ENCODE peak calls at places on chromosomes 7 and 10, in eight cellular contexts. T is GM10248; A is Caki2; L is NT2/D1; C is spleen; E is T-helper 2 cell; O is activated CD8-positive, alpha-beta memory T cell treated with anti-CD3 and anti-CD28 coated beads for 24 hours; B is SK-N-DZ. I is an unnamed sample.
A peak's percentile ranks its signal among the peaks of the same experiment; 100 is the strongest.

GRCh38 chr10:126417220-126417825 is 29.0 kb upstream of the ADAM12 start:
- DNase-seq in B (no peak), L (no peak), C (no peak), E (no peak), T (no peak), A (no peak), O (no peak), I (no peak)

GRCh38 chr7:44259547-44260457 is 59.0 kb downstream of the YKT6 start:
- DNase-seq in L (no peak), B (no peak), T (no peak), A (no peak), C (no peak), O (no peak), E (no peak), I (peak; percentile 78)

GRCh38 chr10:124740374-124741280 is 3.6 kb downstream of the FAM53B start:
- DNase-seq in E (no peak), L (no peak), B (no peak), T (peak; percentile 65), A (no peak), C (peak; percentile 92), O (no peak), I (no peak)

GRCh38 chr7:82164813-82165212 is 278.8 kb downstream of the CACNA2D1 start:
- DNase-seq in C (no peak), E (no peak), O (no peak), T (no peak), A (no peak), L (no peak), B (no peak), I (no peak)

GRCh38 chr7:150800576-150801241 is at the start of gene TMEM176A:
- DNase-seq in E (no peak), C (no peak), T (peak; percentile 27), L (no peak), O (peak; percentile 66), A (no peak), B (no peak), I (no peak)

GRCh38 chr10:93309062-93309461 is 173.1 kb downstream of the MYOF start:
- DNase-seq in A (peak; percentile 34), T (no peak), L (no peak), C (no peak), E (no peak), B (peak; percentile 10), O (no peak), I (no peak)

GRCh38 chr10:78038791-78039547 is 5.3 kb downstream of the RPS24 start:
- DNase-seq in A (no peak), O (no peak), E (no peak), L (no peak), T (no peak), C (no peak), B (no peak), I (no peak)

GRCh38 chr7:158979635-158980351 is 123.4 kb downstream of the DYNC2I1 start:
- DNase-seq in A (no peak), T (no peak), L (no peak), B (no peak), E (no peak), O (no peak), C (no peak), I (no peak)

GRCh38 chr10:118564652-118565051 is 30.8 kb downstream of the PRLHR start:
- DNase-seq in C (no peak), E (no peak), O (no peak), T (no peak), B (peak; percentile 54), L (no peak), A (no peak), I (no peak)

GRCh38 chr10:133199992-133200611 is 29.9 kb upstream of the UTF1 start:
- DNase-seq in T (no peak), E (no peak), L (no peak), C (no peak), B (no peak), A (no peak), O (no peak), I (no peak)

GRCh38 chr7:124996778-124997177 is 67.2 kb upstream of the POT1 start:
- DNase-seq in A (peak; percentile 17), C (no peak), L (no peak), T (peak; percentile 4), O (no peak), E (no peak), B (no peak), I (no peak)

GRCh38 chr10:29611796-29612381 is 22.9 kb downstream of the SVIL start:
- DNase-seq in E (no peak), T (no peak), O (no peak), L (no peak), B (no peak), A (peak; percentile 64), C (no peak), I (no peak)

GRCh38 chr10:103666109-103666508 is 172.6 kb downstream of the NEURL1 start:
- DNase-seq in L (no peak), C (no peak), T (no peak), B (no peak), E (no peak), A (peak; percentile 22), O (no peak), I (no peak)

GRCh38 chr7:16918288-16918895 is 36.6 kb upstream of the AGR3 start:
- DNase-seq in E (no peak), A (no peak), L (peak; percentile 48), B (peak; percentile 44), T (no peak), C (no peak), O (no peak), I (no peak)

GRCh38 chr7:63070696-63071095 is 928.0 kb upstream of the ZNF722 start:
- DNase-seq in A (no peak), E (no peak), T (no peak), C (no peak), O (no peak), L (no peak), B (no peak), I (no peak)

GRCh38 chr7:40057292-40057691 is 77.1 kb downstream of the MPLKIP start:
- DNase-seq in B (no peak), L (no peak), T (no peak), E (no peak), A (peak; percentile 60), C (no peak), O (no peak), I (no peak)

GRCh38 chr10:33010132-33011037 is 52.4 kb upstream of the ITGB1 start:
- DNase-seq in C (no peak), E (peak; percentile 7), O (no peak), L (no peak), B (peak; percentile 20), T (no peak), A (peak; percentile 98), I (no peak)

GRCh38 chr7:8500286-8500685 is 66.9 kb downstream of the NXPH1 start:
- DNase-seq in A (no peak), T (no peak), E (no peak), L (no peak), B (no peak), O (no peak), C (no peak), I (no peak)

GRCh38 chr10:13536674-13537366 is 8.0 kb upstream of the BEND7 start:
- DNase-seq in B (peak; percentile 87), A (peak; percentile 59), T (peak; percentile 62), L (peak; percentile 75), O (no peak), E (no peak), C (peak; percentile 80), I (no peak)

GRCh38 chr10:12600652-12601051 is 251.3 kb downstream of the CAMK1D start:
- DNase-seq in C (no peak), O (no peak), A (no peak), E (no peak), L (no peak), B (no peak), T (no peak), I (no peak)

GRCh38 chr7:17772581-17773288 is 167.6 kb downstream of the SNX13 start:
- DNase-seq in O (no peak), L (no peak), E (no peak), T (no peak), C (no peak), A (no peak), B (no peak), I (no peak)

GRCh38 chr7:73909996-73910395 is 49.0 kb downstream of the TMEM270 start:
- DNase-seq in A (no peak), T (no peak), C (peak; percentile 15), O (no peak), L (no peak), B (no peak), E (no peak), I (no peak)

GRCh38 chr7:86747698-86748097 is 104.0 kb downstream of the GRM3 start:
- DNase-seq in L (no peak), B (no peak), C (no peak), T (no peak), E (no peak), O (no peak), A (no peak), I (no peak)

GRCh38 chr7:21352540-21353387 is 75.1 kb upstream of the SP4 start:
- DNase-seq in C (no peak), A (no peak), B (no peak), E (no peak), T (peak; percentile 66), O (no peak), L (no peak), I (no peak)

GRCh38 chr10:121615401-121615800 is 17.2 kb upstream of the FGFR2 start:
- DNase-seq in T (no peak), C (peak; percentile 42), O (no peak), A (no peak), E (no peak), L (no peak), B (no peak), I (no peak)

GRCh38 chr10:117152668-117153067 is 14.6 kb upstream of the VAX1 start:
- DNase-seq in C (no peak), E (no peak), B (no peak), A (no peak), O (no peak), L (no peak), T (no peak), I (no peak)

GRCh38 chr10:52566471-52567246 is 205.9 kb downstream of the MBL2 start:
- DNase-seq in A (peak; percentile 22), T (no peak), L (no peak), E (no peak), O (no peak), C (no peak), B (no peak), I (no peak)

GRCh38 chr7:139505563-139505962 is 17.9 kb upstream of the CLEC2L start:
- DNase-seq in O (no peak), C (no peak), B (no peak), A (no peak), T (no peak), E (no peak), L (no peak), I (no peak)